ENCODE peak calls at places on chromosomes 6 and 20, in eight cellular contexts. One of them, this sample, is unnamed.

GRCh38 chr20:10540636-10541493 is 105.8 kb downstream of the SLX4IP start:
- DNase-seq in non-pigmented ciliary epithelial cell: no peak
- DNase-seq in caudate nucleus: no peak
- DNase-seq in ovary: no peak
- DNase-seq in fibroblast of pulmonary artery: peak; percentile 91
- DNase-seq in fibroblast of lung: peak; percentile 92
- DNase-seq in right lobe of liver: no peak
- DNase-seq in GM04504: peak; percentile 53
- DNase-seq in this sample: no peak

GRCh38 chr6:158219229-158219628 is 51.1 kb downstream of the GTF2H5 start:
- DNase-seq in non-pigmented ciliary epithelial cell: peak; percentile 76
- DNase-seq in fibroblast of pulmonary artery: peak; percentile 94
- DNase-seq in ovary: no peak
- DNase-seq in right lobe of liver: no peak
- DNase-seq in fibroblast of lung: peak; percentile 98
- DNase-seq in caudate nucleus: no peak
- DNase-seq in GM04504: peak; percentile 94
- DNase-seq in this sample: no peak

GRCh38 chr6:133428299-133428698 is 187.1 kb downstream of the EYA4 start:
- DNase-seq in caudate nucleus: no peak
- DNase-seq in right lobe of liver: no peak
- DNase-seq in non-pigmented ciliary epithelial cell: no peak
- DNase-seq in fibroblast of lung: no peak
- DNase-seq in fibroblast of pulmonary artery: peak; percentile 56
- DNase-seq in ovary: no peak
- DNase-seq in GM04504: no peak
- DNase-seq in this sample: no peak

GRCh38 chr6:24140572-24140971 is 14.6 kb downstream of the NRSN1 start:
- DNase-seq in fibroblast of pulmonary artery: no peak
- DNase-seq in fibroblast of lung: no peak
- DNase-seq in non-pigmented ciliary epithelial cell: no peak
- DNase-seq in caudate nucleus: no peak
- DNase-seq in ovary: no peak
- DNase-seq in right lobe of liver: no peak
- DNase-seq in GM04504: no peak
- DNase-seq in this sample: no peak

GRCh38 chr20:21302645-21303060 is 478 bp upstream of the XRN2 start:
- DNase-seq in right lobe of liver: no peak
- DNase-seq in fibroblast of lung: no peak
- DNase-seq in fibroblast of pulmonary artery: no peak
- DNase-seq in GM04504: no peak
- DNase-seq in non-pigmented ciliary epithelial cell: no peak
- DNase-seq in caudate nucleus: no peak
- DNase-seq in ovary: no peak
- DNase-seq in this sample: no peak

GRCh38 chr6:100035873-100036653 is 42.0 kb upstream of the MCHR2 start:
- DNase-seq in fibroblast of lung: no peak
- DNase-seq in ovary: no peak
- DNase-seq in GM04504: no peak
- DNase-seq in right lobe of liver: no peak
- DNase-seq in non-pigmented ciliary epithelial cell: no peak
- DNase-seq in caudate nucleus: no peak
- DNase-seq in fibroblast of pulmonary artery: no peak
- DNase-seq in this sample: no peak

GRCh38 chr6:166786704-166787293 is 159.7 kb upstream of the RPS6KA2 start:
- DNase-seq in ovary: no peak
- DNase-seq in right lobe of liver: no peak
- DNase-seq in caudate nucleus: no peak
- DNase-seq in fibroblast of pulmonary artery: peak; percentile 81
- DNase-seq in fibroblast of lung: peak; percentile 76
- DNase-seq in non-pigmented ciliary epithelial cell: peak; percentile 23
- DNase-seq in GM04504: peak; percentile 28
- DNase-seq in this sample: no peak

GRCh38 chr20:2300002-2300401 is 4.2 kb downstream of the TGM3 start:
- DNase-seq in non-pigmented ciliary epithelial cell: no peak
- DNase-seq in fibroblast of pulmonary artery: no peak
- DNase-seq in caudate nucleus: no peak
- DNase-seq in GM04504: no peak
- DNase-seq in right lobe of liver: no peak
- DNase-seq in ovary: no peak
- DNase-seq in fibroblast of lung: no peak
- DNase-seq in this sample: no peak

GRCh38 chr20:49913399-49914047 is 1.8 kb downstream of the SPATA2 start:
- DNase-seq in GM04504: no peak
- DNase-seq in right lobe of liver: no peak
- DNase-seq in ovary: no peak
- DNase-seq in fibroblast of lung: no peak
- DNase-seq in fibroblast of pulmonary artery: no peak
- DNase-seq in non-pigmented ciliary epithelial cell: no peak
- DNase-seq in caudate nucleus: peak; percentile 25
- DNase-seq in this sample: no peak

GRCh38 chr6:158894192-158894591 is 75.0 kb upstream of the EZR start:
- DNase-seq in GM04504: peak; percentile 65
- DNase-seq in ovary: no peak
- DNase-seq in caudate nucleus: no peak
- DNase-seq in fibroblast of lung: peak; percentile 78
- DNase-seq in non-pigmented ciliary epithelial cell: peak; percentile 76
- DNase-seq in fibroblast of pulmonary artery: peak; percentile 84
- DNase-seq in right lobe of liver: no peak
- DNase-seq in this sample: no peak

GRCh38 chr20:17226410-17227198 is at the start of gene PCSK2:
- DNase-seq in non-pigmented ciliary epithelial cell: no peak
- DNase-seq in fibroblast of lung: peak; percentile 20
- DNase-seq in fibroblast of pulmonary artery: peak; percentile 33
- DNase-seq in right lobe of liver: no peak
- DNase-seq in ovary: peak; percentile 85
- DNase-seq in GM04504: peak; percentile 7
- DNase-seq in caudate nucleus: peak; percentile 94
- DNase-seq in this sample: peak; percentile 82

GRCh38 chr6:105624055-105624454 is 221.2 kb upstream of the PREP start:
- DNase-seq in GM04504: no peak
- DNase-seq in caudate nucleus: no peak
- DNase-seq in fibroblast of pulmonary artery: no peak
- DNase-seq in ovary: no peak
- DNase-seq in fibroblast of lung: no peak
- DNase-seq in non-pigmented ciliary epithelial cell: no peak
- DNase-seq in right lobe of liver: no peak
- DNase-seq in this sample: no peak

GRCh38 chr20:14406495-14406894 is 69.1 kb upstream of the FLRT3 start:
- DNase-seq in right lobe of liver: no peak
- DNase-seq in fibroblast of pulmonary artery: peak; percentile 45
- DNase-seq in non-pigmented ciliary epithelial cell: peak; percentile 11
- DNase-seq in GM04504: no peak
- DNase-seq in ovary: no peak
- DNase-seq in fibroblast of lung: peak; percentile 3
- DNase-seq in caudate nucleus: no peak
- DNase-seq in this sample: no peak

GRCh38 chr20:237479-237878 is 10.4 kb downstream of the DEFB129 start:
- DNase-seq in fibroblast of pulmonary artery: no peak
- DNase-seq in caudate nucleus: no peak
- DNase-seq in GM04504: no peak
- DNase-seq in right lobe of liver: no peak
- DNase-seq in non-pigmented ciliary epithelial cell: no peak
- DNase-seq in ovary: no peak
- DNase-seq in fibroblast of lung: no peak
- DNase-seq in this sample: peak; percentile 65

GRCh38 chr20:37385659-37386504 is 39.9 kb downstream of the SRC start:
- DNase-seq in fibroblast of lung: no peak
- DNase-seq in ovary: peak; percentile 16
- DNase-seq in right lobe of liver: peak; percentile 41
- DNase-seq in GM04504: no peak
- DNase-seq in fibroblast of pulmonary artery: no peak
- DNase-seq in non-pigmented ciliary epithelial cell: no peak
- DNase-seq in caudate nucleus: no peak
- DNase-seq in this sample: peak; percentile 51

GRCh38 chr20:3045816-3046676 is at the start of gene MRPS26:
- DNase-seq in GM04504: peak; percentile 75
- DNase-seq in ovary: peak; percentile 88
- DNase-seq in fibroblast of pulmonary artery: peak; percentile 82
- DNase-seq in right lobe of liver: peak; percentile 95
- DNase-seq in fibroblast of lung: peak; percentile 82
- DNase-seq in non-pigmented ciliary epithelial cell: peak; percentile 20
- DNase-seq in caudate nucleus: peak; percentile 88
- DNase-seq in this sample: peak; percentile 97

GRCh38 chr20:19193349-19193748 is 19.1 kb upstream of the SLC24A3 start:
- DNase-seq in non-pigmented ciliary epithelial cell: no peak
- DNase-seq in GM04504: no peak
- DNase-seq in right lobe of liver: no peak
- DNase-seq in fibroblast of lung: no peak
- DNase-seq in ovary: no peak
- DNase-seq in caudate nucleus: no peak
- DNase-seq in fibroblast of pulmonary artery: no peak
- DNase-seq in this sample: no peak

GRCh38 chr20:50019466-50020256 is 36.9 kb downstream of the SNAI1 start:
- DNase-seq in ovary: no peak
- DNase-seq in non-pigmented ciliary epithelial cell: no peak
- DNase-seq in right lobe of liver: peak; percentile 86
- DNase-seq in fibroblast of pulmonary artery: no peak
- DNase-seq in GM04504: no peak
- DNase-seq in caudate nucleus: no peak
- DNase-seq in fibroblast of lung: no peak
- DNase-seq in this sample: no peak